ENCODE peak calls at places on chromosomes 5 and 9, in ten cellular contexts. W is mammary epithelial cell; E is AG09309; O is fibroblast of pulmonary artery; T is dorsolateral prefrontal cortex; P is spleen; Z is A549; H is OCI-LY7; F is kidney; U is CD8-positive, alpha-beta T cell. Y is an unnamed sample.

GRCh38 chr9:131179561-131180219 is 54.3 kb downstream of the NUP214 start:
- DNase-seq in U (no peak), W (no peak), H (peak; percentile 62), Z (no peak), P (no peak), E (peak; percentile 75), T (no peak), O (peak; percentile 81), F (no peak), Y (peak; percentile 93)

GRCh38 chr9:87338075-87338989 is 159.3 kb upstream of the DAPK1 start:
- DNase-seq in U (no peak), P (no peak), W (no peak), T (no peak), E (no peak), O (no peak), F (no peak), H (no peak), Z (no peak), Y (no peak)

GRCh38 chr5:140393738-140394137 is 7.9 kb upstream of the ANKHD1 start:
- DNase-seq in E (no peak), T (no peak), U (no peak), H (no peak), W (no peak), P (no peak), Z (no peak), O (no peak), F (no peak), Y (no peak)

GRCh38 chr9:19517202-19517942 is 108.6 kb downstream of the ACER2 start:
- DNase-seq in W (peak; percentile 12), O (peak; percentile 10), H (peak; percentile 2), Z (no peak), T (no peak), U (no peak), P (no peak), F (no peak), E (no peak), Y (no peak)

GRCh38 chr9:18837402-18837801 is 195.6 kb downstream of the SAXO1 start:
- DNase-seq in F (no peak), E (no peak), U (no peak), O (no peak), H (no peak), T (no peak), Z (no peak), P (no peak), W (no peak), Y (no peak)

GRCh38 chr5:157907479-157907878 is 48.5 kb upstream of the CLINT1 start:
- DNase-seq in W (no peak), O (no peak), P (no peak), F (no peak), U (no peak), Z (no peak), H (no peak), T (no peak), E (no peak), Y (no peak)

GRCh38 chr9:86413966-86414880 is 60.0 kb upstream of the TUT7 start:
- DNase-seq in W (no peak), T (no peak), Z (peak; percentile 43), F (no peak), P (no peak), E (no peak), O (peak; percentile 67), H (peak; percentile 27), U (no peak), Y (peak; percentile 71)

GRCh38 chr9:133658442-133659431 is 22.6 kb downstream of the DBH start:
- DNase-seq in Z (peak; percentile 18), U (no peak), H (no peak), T (peak; percentile 67), E (no peak), O (peak; percentile 25), P (no peak), W (peak; percentile 23), F (peak; percentile 85), Y (no peak)

GRCh38 chr5:68290260-68290674 is 74.7 kb downstream of the PIK3R1 start:
- DNase-seq in T (no peak), Z (no peak), W (no peak), U (no peak), E (no peak), F (no peak), P (no peak), H (no peak), O (peak; percentile 59), Y (peak; percentile 62)

GRCh38 chr5:68287976-68288755 is 72.6 kb downstream of the PIK3R1 start:
- DNase-seq in E (no peak), U (peak; percentile 31), P (peak; percentile 91), W (peak; percentile 80), O (peak; percentile 53), Z (peak; percentile 32), T (peak; percentile 81), F (peak; percentile 93), H (peak; percentile 84), Y (peak; percentile 50)

GRCh38 chr5:68289576-68289975 is 74.0 kb downstream of the PIK3R1 start:
- DNase-seq in H (no peak), T (no peak), W (no peak), F (no peak), P (no peak), O (no peak), Z (no peak), U (no peak), E (no peak), Y (no peak)

GRCh38 chr5:68287631-68287975 is 72.0 kb downstream of the PIK3R1 start:
- DNase-seq in T (no peak), U (no peak), P (no peak), E (no peak), H (no peak), O (no peak), Z (no peak), F (no peak), W (no peak), Y (no peak)

GRCh38 chr5:68288756-68289134 is 73.2 kb downstream of the PIK3R1 start:
- DNase-seq in H (no peak), O (no peak), T (no peak), U (no peak), P (no peak), W (no peak), E (no peak), F (peak; percentile 57), Z (no peak), Y (no peak)
- H3K4me3 ChIP-seq in H (peak overlapping the region; percentile 51), O (peak overlapping the region; percentile 50), T (peak overlapping the region; percentile 70), U (peak overlapping the region; percentile 52), P (peak overlapping the region; percentile 40), W (peak overlapping the region; percentile 29), E (peak overlapping the region; percentile 47), F (peak overlapping the region; percentile 73), Z (peak overlapping the region; percentile 62), Y (peak overlapping the region; percentile 62)

DNA sequence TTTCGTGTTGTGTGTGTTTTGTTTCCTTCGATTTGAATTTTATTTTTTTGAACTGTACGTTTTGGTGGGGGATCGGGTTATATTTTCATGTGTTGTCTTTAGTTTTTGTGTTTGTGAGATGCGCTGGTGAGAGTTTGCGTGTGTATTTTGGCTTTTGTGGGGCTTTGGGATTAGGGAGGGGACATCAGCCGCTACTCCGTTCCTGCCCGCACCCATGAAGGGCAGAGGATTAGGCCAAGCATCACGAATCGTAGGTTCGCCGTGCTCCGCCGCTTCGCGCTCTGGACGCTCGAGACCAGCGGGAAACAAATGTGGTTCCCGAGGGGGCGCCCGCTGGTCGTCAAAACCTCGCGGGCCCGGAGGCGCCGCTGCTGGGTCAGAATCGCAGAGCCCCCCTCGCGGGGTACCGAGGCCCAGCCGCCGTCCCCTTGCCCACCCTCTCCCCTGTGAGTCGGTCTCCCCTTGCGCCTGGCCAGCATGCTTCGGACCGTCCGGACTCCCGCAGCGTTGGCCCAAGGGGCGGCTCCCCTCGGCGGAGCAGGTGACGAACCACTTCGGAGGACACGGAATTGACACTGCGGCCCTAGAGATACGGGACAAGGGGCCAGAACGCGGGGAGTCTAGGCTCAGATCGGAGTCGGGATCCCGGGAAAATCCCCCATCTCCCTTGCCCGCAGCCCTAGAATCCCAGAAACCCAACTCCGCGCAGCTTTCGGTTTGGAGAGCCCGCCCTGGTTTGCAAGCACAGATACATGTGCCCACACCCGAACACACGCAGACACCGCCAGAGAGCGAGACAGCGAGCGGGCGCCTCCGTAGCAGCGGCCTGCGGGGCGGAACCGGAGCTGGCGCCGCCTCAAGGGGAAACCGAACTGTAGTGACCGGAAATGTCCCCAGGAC is 2.4 kb upstream of the PAX5 start:
- DNase-seq in Z (no peak), O (peak; percentile 33), U (no peak), T (no peak), F (peak; percentile 81), E (no peak), H (peak; percentile 88), P (peak; percentile 91), W (no peak), Y (peak; percentile 33)
- TF ChIP-seq CTCF in Z (no peak), O (no peak), U (no peak), T (no peak), F (no peak), E (no peak), H (peak; percentile 65), P (no peak), W (no peak), Y (no peak)

GRCh38 chr5:174736777-174737176 is 12.4 kb downstream of the MSX2 start:
- DNase-seq in F (no peak), E (no peak), Z (no peak), T (no peak), P (no peak), H (no peak), U (no peak), O (no peak), W (no peak), Y (no peak)

GRCh38 chr5:174735498-174736350 is 11.3 kb downstream of the MSX2 start:
- DNase-seq in E (no peak), U (no peak), T (no peak), Z (peak; percentile 34), F (no peak), W (no peak), P (no peak), O (no peak), H (no peak), Y (no peak)

GRCh38 chr5:174734571-174735497 is 10.5 kb downstream of the MSX2 start:
- DNase-seq in P (no peak), H (no peak), F (no peak), T (no peak), E (no peak), O (no peak), Z (no peak), U (no peak), W (no peak), Y (no peak)

GRCh38 chr5:174737335-174737734 is 13.0 kb downstream of the MSX2 start:
- DNase-seq in O (no peak), Z (no peak), U (no peak), F (no peak), T (no peak), W (no peak), H (no peak), E (no peak), P (no peak), Y (no peak)

DNA sequence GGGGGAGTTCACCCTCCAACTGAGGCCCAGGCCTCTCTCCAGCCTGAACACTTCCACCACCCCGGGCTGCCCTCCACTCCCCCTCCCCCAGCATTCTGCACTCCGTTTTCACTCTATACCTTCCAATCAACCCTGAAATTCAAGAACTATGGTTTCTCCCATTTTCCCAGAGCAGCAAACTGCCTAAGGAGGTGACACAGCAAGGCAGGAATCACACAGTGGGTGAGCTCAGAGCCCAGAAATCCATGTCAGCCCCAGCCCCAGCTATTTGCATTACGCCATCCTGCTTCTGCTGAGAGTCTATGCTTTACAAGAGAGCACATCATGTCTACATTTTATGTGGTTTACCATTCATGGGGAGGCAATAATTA is 12.0 kb downstream of the MSX2 start:
- DNase-seq in P (no peak), U (no peak), Z (no peak), T (no peak), F (no peak), H (no peak), W (no peak), O (peak; percentile 16), E (peak; percentile 72), Y (peak; percentile 9)
- H3K4me3 ChIP-seq in P (no peak overlapping the region), U (no peak overlapping the region), Z (no peak overlapping the region), T (no peak overlapping the region), F (no peak overlapping the region), H (no peak overlapping the region), W (no peak overlapping the region), O (no peak overlapping the region), E (no peak overlapping the region), Y (no peak overlapping the region)

DNA sequence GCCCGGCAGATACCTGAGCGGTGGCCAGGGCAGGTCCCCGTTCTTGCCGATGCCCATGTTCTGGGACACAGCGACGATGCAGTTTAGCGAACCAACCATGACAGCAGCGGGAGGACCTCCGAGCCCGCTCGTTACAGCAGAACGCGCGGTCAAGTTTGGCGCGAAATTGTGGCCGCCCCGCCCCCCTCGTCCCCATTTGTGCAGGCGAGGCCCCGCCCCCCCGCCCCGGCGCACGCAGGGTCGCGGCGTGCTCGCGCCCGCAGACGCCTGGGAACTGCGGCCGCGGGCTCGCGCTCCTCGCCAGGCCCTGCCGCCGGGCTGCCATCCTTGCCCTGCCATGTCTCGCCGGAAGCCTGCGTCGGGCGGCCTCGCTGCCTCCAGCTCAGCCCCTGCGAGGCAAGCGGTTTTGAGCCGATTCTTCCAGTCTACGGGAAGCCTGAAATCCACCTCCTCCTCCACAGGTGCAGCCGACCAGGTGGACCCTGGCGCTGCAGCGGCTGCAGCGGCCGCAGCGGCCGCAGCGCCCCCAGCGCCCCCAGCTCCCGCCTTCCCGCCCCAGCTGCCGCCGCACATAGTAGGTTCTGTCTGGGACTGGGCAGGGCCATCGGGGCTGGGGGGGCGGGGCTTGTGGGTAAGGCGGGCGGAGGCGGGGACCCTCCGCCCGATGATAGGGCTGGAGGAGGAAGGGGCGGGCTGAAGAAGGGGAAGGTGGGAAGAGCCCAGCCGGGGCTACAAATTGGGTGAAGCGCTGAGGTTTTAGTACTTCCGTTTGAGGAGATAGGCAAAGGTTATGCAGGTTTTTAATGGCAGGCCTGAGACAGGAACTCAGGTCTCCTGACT is at the start of the genes DHFR and MSH3:
- DNase-seq in P (peak; percentile 96), F (peak; percentile 94), Z (peak; percentile 94), O (peak; percentile 90), T (peak; percentile 84), H (peak; percentile 97), U (peak; percentile 83), W (peak; percentile 91), E (peak; percentile 48), Y (peak; percentile 77)
- TF ChIP-seq CTCF in P (peak; percentile 31), F (no peak), Z (peak; percentile 31), O (no peak), T (no peak), H (peak; percentile 52), U (no peak), W (peak; percentile 41), E (peak; percentile 5), Y (no peak)

Y was measured in fibroblast of the aortic adventitia.